ENCODE peak calls at places on chromosome 2, in six cellular contexts. D, O, H, G, B and A are unnamed samples.
A peak's percentile ranks its signal among the peaks of the same experiment; 100 is the strongest.

GRCh38 chr2:26034597-26035067 is 748 bp downstream of the RAB10 start:
- DNase-seq in O (no peak), D (no peak), G (no peak), B (no peak), H (no peak), A (no peak)

GRCh38 chr2:21812766-21813165 is 689.0 kb downstream of the TDRD15 start:
- DNase-seq in O (no peak), D (no peak), H (no peak), B (no peak), G (no peak), A (no peak)

GRCh38 chr2:238469155-238469554 is 42.4 kb downstream of the ASB1 start:
- DNase-seq in B (no peak), D (no peak), H (no peak), G (no peak), O (no peak), A (no peak)

GRCh38 chr2:121884515-121884915 is 129.1 kb downstream of the TSN start:
- DNase-seq in G (no peak), B (no peak), D (no peak), H (no peak), O (no peak), A (no peak)

GRCh38 chr2:98153402-98153938 is 66.5 kb downstream of the VWA3B start:
- DNase-seq in G (no peak), D (no peak), H (no peak), B (no peak), O (no peak), A (no peak)

GRCh38 chr2:232903989-232904388 is 33.9 kb downstream of the SNORC start:
- DNase-seq in D (no peak), B (no peak), H (no peak), O (no peak), G (peak; percentile 8), A (no peak)

GRCh38 chr2:239583171-239583878 is 182.5 kb upstream of the HDAC4 start:
- DNase-seq in G (no peak), H (no peak), D (no peak), B (no peak), O (no peak), A (peak; percentile 39)

GRCh38 chr2:240918258-240919091 is 12.3 kb downstream of the CROCC2 start:
- DNase-seq in B (peak; percentile 3), O (peak; percentile 35), G (no peak), H (no peak), D (no peak), A (peak; percentile 51)

GRCh38 chr2:179341152-179341866 is 76.7 kb upstream of the SESTD1 start:
- DNase-seq in B (no peak), G (no peak), D (no peak), H (no peak), O (no peak), A (no peak)

GRCh38 chr2:6780765-6781274 is 84.9 kb downstream of the CMPK2 start:
- DNase-seq in B (peak; percentile 23), G (peak; percentile 31), D (no peak), O (no peak), H (no peak), A (peak; percentile 69)

GRCh38 chr2:85547089-85547858 is 8.3 kb downstream of the MAT2A start:
- DNase-seq in O (no peak), H (no peak), D (no peak), B (no peak), G (no peak), A (no peak)
- TF ChIP-seq POLR2A in O (no peak), H (no peak), D (no peak), B (no peak), G (no peak), A (no peak)

DNA sequence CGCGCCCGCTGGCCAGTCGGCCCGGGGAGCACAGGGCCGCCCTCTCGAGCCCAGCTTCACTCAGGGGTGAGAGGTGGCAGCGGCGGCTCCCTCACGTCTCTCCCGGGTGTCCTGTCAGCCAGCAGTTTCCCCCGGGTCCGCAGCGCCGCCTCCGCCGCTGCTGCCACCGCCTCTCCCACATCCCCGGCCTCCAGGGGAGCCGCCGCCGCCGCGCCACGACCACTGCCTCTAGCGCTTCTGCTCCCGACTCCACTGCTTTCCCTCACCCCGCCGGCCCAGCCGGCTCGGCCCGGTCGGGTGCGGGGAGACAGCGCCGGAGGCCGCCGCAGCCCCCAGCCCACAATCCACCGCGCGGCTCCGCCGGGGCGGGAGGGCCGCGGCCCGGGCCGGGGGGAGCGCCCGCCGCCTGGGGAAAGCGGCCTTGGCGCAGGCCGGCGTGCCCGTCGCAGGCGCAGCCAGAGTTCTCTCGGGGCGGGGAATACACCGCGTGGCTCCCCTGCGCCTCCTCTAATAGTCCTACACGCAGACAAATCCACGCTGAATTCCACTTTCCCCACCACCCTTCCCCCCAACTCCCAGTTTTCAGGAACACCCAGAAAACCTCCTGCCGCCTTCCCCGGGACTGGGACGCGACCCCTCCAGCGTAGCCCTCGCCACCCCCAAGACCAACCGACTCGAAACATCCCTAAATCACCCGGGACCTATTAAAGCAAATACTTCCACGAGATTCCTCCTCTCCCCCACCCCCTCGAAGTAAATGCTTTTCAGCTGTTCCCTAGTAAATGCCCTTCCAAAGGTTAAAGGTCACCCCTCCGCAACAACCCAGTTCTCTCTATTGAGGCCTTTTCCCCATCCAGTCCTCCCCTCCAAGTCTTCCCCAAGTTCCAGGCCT is at the start of gene VPS54:
- DNase-seq in O (peak; percentile 59), G (peak; percentile 59), H (peak; percentile 81), B (peak; percentile 63), D (peak; percentile 33), A (peak; percentile 82)
- TF ChIP-seq POLR2AphosphoS5 in O (peak; percentile 64), G (peak; percentile 10), H (peak; percentile 62), B (peak; percentile 18), D (peak; percentile 59), A (peak; percentile 60)

GRCh38 chr2:16661936-16662335 is 3.7 kb downstream of the CYRIA start:
- DNase-seq in G (no peak), B (no peak), D (no peak), O (no peak), H (no peak), A (no peak)

GRCh38 chr2:16662440-16662839 is 3.2 kb downstream of the CYRIA start:
- DNase-seq in G (no peak), O (no peak), D (no peak), B (no peak), H (no peak), A (peak; percentile 77)

GRCh38 chr2:16664052-16664731 is 1.4 kb downstream of the CYRIA start:
- DNase-seq in G (no peak), H (no peak), O (no peak), B (peak; percentile 48), D (no peak), A (peak; percentile 88)

GRCh38 chr2:16664809-16665745 is 557 bp downstream of the CYRIA start:
- DNase-seq in O (no peak), D (no peak), B (no peak), G (no peak), H (no peak), A (peak; percentile 74)

GRCh38 chr2:16663121-16663905 is 2.3 kb downstream of the CYRIA start:
- DNase-seq in D (no peak), B (no peak), G (no peak), O (no peak), H (no peak), A (no peak)
- H3K4me1 ChIP-seq in D (peaks cover 5% of the 10 kb centered on the region), B (peaks cover 19% of the 10 kb centered on the region), G (peaks cover 38% of the 10 kb centered on the region), O (peaks cover 7% of the 10 kb centered on the region), H (peaks cover 16% of the 10 kb centered on the region), A (peaks cover 65% of the 10 kb centered on the region)

DNA sequence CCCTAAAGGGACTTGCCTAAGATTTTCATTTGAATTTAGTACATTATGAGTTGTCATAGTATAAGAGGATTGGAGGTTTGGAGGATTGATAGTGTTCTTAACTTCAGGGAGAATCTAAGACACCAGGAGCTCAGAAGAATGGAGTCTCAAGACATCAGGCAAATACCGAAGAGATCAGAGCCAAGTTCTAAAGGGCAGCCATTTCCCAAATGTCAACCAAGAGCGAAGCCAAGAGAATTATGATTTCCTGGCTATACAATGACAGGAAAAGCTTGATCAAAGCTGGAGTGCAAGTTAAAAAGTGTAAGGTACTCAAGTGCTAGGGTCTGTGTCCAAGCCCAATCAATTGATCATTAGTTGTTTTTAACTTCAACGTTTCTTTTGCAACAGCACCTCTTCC is 283.0 kb upstream of the FN1 start:
- DNase-seq in B (no peak), D (no peak), H (no peak), O (no peak), G (no peak), A (no peak)
- TF ChIP-seq POLR2A in B (no peak), D (no peak), H (no peak), O (no peak), G (no peak), A (no peak)

GRCh38 chr2:20596973-20597867 is 53.7 kb downstream of the HS1BP3 start:
- DNase-seq in H (no peak), G (peak; percentile 76), O (peak; percentile 65), D (no peak), B (peak; percentile 46), A (peak; percentile 94)

GRCh38 chr2:20596193-20596972 is 54.5 kb downstream of the HS1BP3 start:
- DNase-seq in D (no peak), B (peak; percentile 1), O (no peak), G (peak; percentile 20), H (no peak), A (no peak)

GRCh38 chr2:20599001-20599600 is 51.8 kb downstream of the HS1BP3 start:
- DNase-seq in H (no peak), D (no peak), O (peak; percentile 74), B (peak; percentile 8), G (peak; percentile 90), A (peak; percentile 79)

GRCh38 chr2:20599861-20600461 is 50.9 kb downstream of the HS1BP3 start:
- DNase-seq in O (peak; percentile 22), B (peak; percentile 6), G (peak; percentile 24), H (no peak), D (no peak), A (peak; percentile 68)

GRCh38 chr2:20597868-20598183 is 53.1 kb downstream of the HS1BP3 start:
- DNase-seq in O (no peak), B (peak; percentile 4), D (no peak), H (no peak), G (no peak), A (peak; percentile 59)
- TF ChIP-seq POLR2AphosphoS5 in O (no peak), B (no peak), D (no peak), H (no peak), G (no peak), A (no peak)